ENCODE peak calls at places on chromosomes 13 and 19, in six cellular contexts. One of them, this sample, is unnamed.
A peak's percentile ranks its signal among the peaks of the same experiment; 100 is the strongest.

GRCh38 chr13:19607523-19608078 is 25.9 kb upstream of the MPHOSPH8 start:
- DNase-seq in T-helper 2 cell: no peak
- DNase-seq in kidney epithelial cell: no peak
- DNase-seq in BJ: no peak
- DNase-seq in iPS-NIHi11: no peak
- DNase-seq in brain microvascular endothelial cell: no peak
- DNase-seq in this sample: no peak

GRCh38 chr13:51330741-51331140 is 8.8 kb upstream of the SERPINE3 start:
- DNase-seq in T-helper 2 cell: peak; percentile 6
- DNase-seq in kidney epithelial cell: no peak
- DNase-seq in BJ: no peak
- DNase-seq in iPS-NIHi11: no peak
- DNase-seq in brain microvascular endothelial cell: peak; percentile 39
- DNase-seq in this sample: no peak

GRCh38 chr13:113065406-113066141 is 40.0 kb upstream of the F7 start:
- DNase-seq in T-helper 2 cell: no peak
- DNase-seq in kidney epithelial cell: no peak
- DNase-seq in BJ: no peak
- DNase-seq in iPS-NIHi11: no peak
- DNase-seq in brain microvascular endothelial cell: no peak
- DNase-seq in this sample: no peak

GRCh38 chr19:16619456-16619855 is 8.5 kb downstream of the MED26 start:
- DNase-seq in T-helper 2 cell: no peak
- DNase-seq in kidney epithelial cell: no peak
- DNase-seq in BJ: no peak
- DNase-seq in iPS-NIHi11: no peak
- DNase-seq in brain microvascular endothelial cell: no peak
- DNase-seq in this sample: no peak

GRCh38 chr19:10116085-10116865 is 3.4 kb downstream of the EIF3G start:
- DNase-seq in T-helper 2 cell: no peak
- DNase-seq in kidney epithelial cell: no peak
- DNase-seq in BJ: no peak
- DNase-seq in iPS-NIHi11: no peak
- DNase-seq in brain microvascular endothelial cell: no peak
- DNase-seq in this sample: no peak

GRCh38 chr19:57317503-57317902 is 2.8 kb upstream of the ZNF543 start:
- DNase-seq in T-helper 2 cell: no peak
- DNase-seq in kidney epithelial cell: no peak
- DNase-seq in BJ: no peak
- DNase-seq in iPS-NIHi11: peak; percentile 48
- DNase-seq in brain microvascular endothelial cell: no peak
- DNase-seq in this sample: no peak

GRCh38 chr13:74930402-74931165 is 551.4 kb downstream of the TBC1D4 start:
- DNase-seq in T-helper 2 cell: no peak
- DNase-seq in kidney epithelial cell: peak; percentile 70
- DNase-seq in BJ: peak; percentile 24
- DNase-seq in iPS-NIHi11: no peak
- DNase-seq in brain microvascular endothelial cell: peak; percentile 51
- DNase-seq in this sample: no peak

GRCh38 chr13:60936281-60936680 is 479.4 kb downstream of the PCDH20 start:
- DNase-seq in T-helper 2 cell: no peak
- DNase-seq in kidney epithelial cell: no peak
- DNase-seq in BJ: no peak
- DNase-seq in iPS-NIHi11: no peak
- DNase-seq in brain microvascular endothelial cell: no peak
- DNase-seq in this sample: no peak

GRCh38 chr13:99590519-99591011 is 89.3 kb downstream of the TM9SF2 start:
- DNase-seq in T-helper 2 cell: no peak
- DNase-seq in kidney epithelial cell: no peak
- DNase-seq in BJ: peak; percentile 62
- DNase-seq in iPS-NIHi11: no peak
- DNase-seq in brain microvascular endothelial cell: peak; percentile 34
- DNase-seq in this sample: no peak

This sample was measured in effector CD8-positive, alpha-beta T cell.